ENCODE peak calls at places on chromosomes 6 and 20, in five cellular contexts. V is A549, K is endothelial cell of umbilical vein, J is uterus, T is HCT116. L is an unnamed sample.
A peak's percentile ranks its signal among the peaks of the same experiment; 100 is the strongest.

GRCh38 chr6:139940741-139941712 is 566.6 kb upstream of the CITED2 start:
- DNase-seq in J (no peak), V (no peak), T (no peak), K (peak; percentile 76), L (no peak)

GRCh38 chr6:148851683-148852556 is 105.1 kb downstream of the UST start:
- DNase-seq in K (no peak), J (no peak), V (no peak), T (no peak), L (peak; percentile 51)

GRCh38 chr6:155013457-155013876 is 18.4 kb downstream of the TIAM2 start:
- DNase-seq in J (no peak), K (peak; percentile 89), T (no peak), V (no peak), L (no peak)

GRCh38 chr6:72500669-72501068 is 121.2 kb upstream of the KCNQ5 start:
- DNase-seq in V (no peak), T (no peak), K (no peak), J (no peak), L (no peak)

GRCh38 chr20:58711266-58712051 is 18.9 kb downstream of the NPEPL1 start:
- DNase-seq in J (no peak), K (no peak), V (no peak), T (no peak), L (no peak)

GRCh38 chr6:57278570-57278969 is 38.9 kb upstream of the PRIM2 start:
- DNase-seq in V (no peak), T (no peak), K (no peak), J (no peak), L (no peak)

GRCh38 chr6:159819932-159820640 is 20.0 kb downstream of the PNLDC1 start:
- DNase-seq in T (no peak), V (no peak), J (no peak), K (no peak), L (no peak)

GRCh38 chr20:4234128-4234527 is 218.8 kb upstream of the RNF24 start:
- DNase-seq in T (no peak), V (no peak), J (peak; percentile 74), K (peak; percentile 12), L (no peak)

GRCh38 chr6:128860782-128861181 is 22.2 kb upstream of the LAMA2 start:
- DNase-seq in J (no peak), T (no peak), V (no peak), K (no peak), L (no peak)

GRCh38 chr6:148681666-148682065 is 65.2 kb upstream of the UST start:
- DNase-seq in V (no peak), K (no peak), J (no peak), T (no peak), L (no peak)

GRCh38 chr6:7846971-7847818 is 63.4 kb downstream of the TXNDC5 start:
- DNase-seq in J (no peak), T (no peak), V (no peak), K (peak; percentile 74), L (no peak)

GRCh38 chr20:58117944-58118343 is 110.5 kb downstream of the ANKRD60 start:
- DNase-seq in V (no peak), J (no peak), K (no peak), T (no peak), L (no peak)

GRCh38 chr20:13149371-13149770 is 71.7 kb upstream of the ISM1 start:
- DNase-seq in J (no peak), T (no peak), V (no peak), K (no peak), L (no peak)

GRCh38 chr6:149501768-149502167 is 17.0 kb upstream of the ZC3H12D start:
- DNase-seq in V (no peak), K (no peak), T (no peak), J (no peak), L (no peak)

GRCh38 chr6:44697333-44697732 is 309.8 kb downstream of the CDC5L start:
- DNase-seq in J (no peak), T (no peak), V (no peak), K (no peak), L (no peak)

GRCh38 chr6:147805155-147805554 is 296.7 kb downstream of the SAMD5 start:
- DNase-seq in K (peak; percentile 28), T (no peak), V (no peak), J (no peak), L (no peak)

GRCh38 chr20:63215101-63216040 is 560 bp downstream of the YTHDF1 start:
- DNase-seq in J (no peak), T (no peak), K (peak; percentile 66), V (peak; percentile 91), L (peak; percentile 67)

GRCh38 chr6:140494321-140495085 is 1120.1 kb upstream of the CITED2 start:
- DNase-seq in T (no peak), V (no peak), K (no peak), J (no peak), L (no peak)

DNA sequence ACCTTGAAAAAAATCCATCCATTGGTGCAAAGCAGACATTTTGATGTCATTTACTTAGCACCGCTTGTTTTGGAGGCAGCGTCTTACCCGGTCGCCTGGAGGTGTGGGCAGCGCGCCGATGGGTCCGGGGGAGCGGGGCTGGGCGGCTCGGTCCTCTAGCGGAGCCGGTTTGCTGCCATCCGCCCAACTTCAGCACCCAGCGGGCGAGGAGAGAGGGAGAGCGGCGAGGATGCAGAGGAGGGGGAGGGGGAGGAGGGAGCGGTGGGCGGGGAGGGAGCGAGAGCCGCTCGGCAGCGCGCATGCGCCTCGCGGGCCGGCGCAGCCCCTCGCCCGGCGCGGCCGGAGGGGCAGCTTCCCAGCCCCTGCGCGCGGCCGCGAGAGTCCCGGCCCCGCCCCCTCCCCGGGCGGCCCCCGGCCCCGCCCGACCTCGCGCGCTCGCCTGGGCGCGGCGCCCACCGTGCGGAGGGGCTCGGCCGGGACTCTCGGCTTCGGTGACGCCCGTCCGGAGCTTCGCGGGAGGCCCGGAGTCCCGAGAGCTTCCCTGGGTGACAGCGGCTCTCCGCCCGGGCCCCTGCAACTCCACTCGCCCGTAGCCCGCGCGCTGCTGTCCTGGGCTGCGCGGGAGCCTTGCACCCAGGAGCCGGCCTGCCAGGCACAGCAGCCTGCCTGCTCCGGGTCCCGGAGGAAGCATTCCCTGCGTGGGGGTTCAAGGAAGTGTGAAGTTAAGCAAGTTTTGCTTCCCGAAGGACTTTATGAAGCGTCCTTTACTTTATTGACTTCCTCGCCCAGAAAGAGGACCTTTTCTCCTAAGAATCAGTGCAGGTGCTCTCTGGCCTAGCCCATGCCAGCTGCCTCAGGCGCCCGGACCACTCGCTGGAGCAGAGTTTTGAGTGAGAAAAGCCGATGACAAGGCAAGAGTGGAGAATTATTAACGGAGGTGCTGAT is at the start of gene RGS17:
- DNase-seq in V (peak; percentile 65), J (peak; percentile 47), T (no peak), K (peak; percentile 57), L (peak; percentile 73)
- TF ChIP-seq POLR2A in V (peak; percentile 22), J (no peak), T (no peak), K (no peak), L (no peak)

GRCh38 chr20:31739550-31739863 is 417 bp downstream of the TPX2 start:
- DNase-seq in V (no peak), T (no peak), K (no peak), J (no peak), L (no peak)
- H3K27ac ChIP-seq in V (peak overlapping the region; percentile 87), T (peak overlapping the region; percentile 85), K (peak overlapping the region; percentile 79), J (peak overlapping the region; percentile 69), L (no peak overlapping the region)

GRCh38 chr20:46365483-46366215 is 40.8 kb downstream of the ELMO2 start:
- DNase-seq in J (no peak), K (no peak), V (no peak), T (no peak), L (no peak)

GRCh38 chr20:46361811-46362210 is 44.6 kb downstream of the ELMO2 start:
- DNase-seq in T (no peak), V (no peak), J (no peak), K (no peak), L (no peak)

GRCh38 chr20:46362931-46363872 is 43.2 kb downstream of the ELMO2 start:
- DNase-seq in J (no peak), V (no peak), T (no peak), K (no peak), L (no peak)

GRCh38 chr20:46364670-46365482 is 41.5 kb downstream of the ELMO2 start:
- DNase-seq in T (no peak), K (no peak), J (no peak), V (no peak), L (no peak)

DNA sequence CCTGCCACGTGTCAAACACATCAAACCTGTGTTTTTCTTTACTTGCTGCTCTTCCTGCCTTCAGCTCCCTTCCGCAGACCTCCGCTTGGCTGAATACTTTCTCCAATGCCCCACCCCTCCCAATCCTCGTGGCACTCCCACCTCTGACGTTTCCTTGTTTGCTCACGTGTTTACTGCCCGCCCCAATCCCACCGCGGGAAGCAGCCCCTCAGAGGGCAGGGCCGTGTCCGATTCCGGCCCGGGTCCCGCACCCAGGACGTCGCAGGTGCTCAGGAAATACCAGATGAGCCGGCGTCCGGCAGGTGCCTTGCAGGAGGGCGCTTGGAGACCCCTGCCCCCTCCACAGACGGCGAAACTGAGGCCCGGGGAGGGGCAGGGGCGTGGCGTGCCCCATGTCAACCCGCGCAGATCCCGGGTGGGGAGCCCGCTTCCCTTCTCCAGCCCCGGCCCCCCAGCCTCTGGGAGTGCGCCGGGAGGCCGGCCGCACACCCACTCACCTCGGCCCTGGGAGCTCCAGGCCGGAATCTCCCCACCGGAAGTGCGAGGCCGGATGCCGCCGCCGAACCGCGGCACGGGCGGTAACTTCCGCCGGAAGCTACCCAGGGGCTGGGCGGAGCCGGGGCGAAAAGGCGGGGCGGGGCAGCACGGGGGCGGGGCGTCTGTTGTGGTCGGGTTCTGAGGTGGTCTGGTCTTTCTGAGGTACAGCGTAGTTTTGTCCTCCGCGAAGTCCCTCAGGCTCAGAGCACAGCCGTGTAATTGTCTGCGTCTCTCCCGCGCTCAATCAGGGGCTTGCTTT is 42.3 kb downstream of the ELMO2 start:
- DNase-seq in K (peak; percentile 88), J (peak; percentile 84), T (peak; percentile 59), V (peak; percentile 88), L (peak; percentile 89)
- TF ChIP-seq POLR2A in K (peak; percentile 68), J (peak; percentile 45), T (no peak), V (peak; percentile 70), L (peak; percentile 13)

DNA sequence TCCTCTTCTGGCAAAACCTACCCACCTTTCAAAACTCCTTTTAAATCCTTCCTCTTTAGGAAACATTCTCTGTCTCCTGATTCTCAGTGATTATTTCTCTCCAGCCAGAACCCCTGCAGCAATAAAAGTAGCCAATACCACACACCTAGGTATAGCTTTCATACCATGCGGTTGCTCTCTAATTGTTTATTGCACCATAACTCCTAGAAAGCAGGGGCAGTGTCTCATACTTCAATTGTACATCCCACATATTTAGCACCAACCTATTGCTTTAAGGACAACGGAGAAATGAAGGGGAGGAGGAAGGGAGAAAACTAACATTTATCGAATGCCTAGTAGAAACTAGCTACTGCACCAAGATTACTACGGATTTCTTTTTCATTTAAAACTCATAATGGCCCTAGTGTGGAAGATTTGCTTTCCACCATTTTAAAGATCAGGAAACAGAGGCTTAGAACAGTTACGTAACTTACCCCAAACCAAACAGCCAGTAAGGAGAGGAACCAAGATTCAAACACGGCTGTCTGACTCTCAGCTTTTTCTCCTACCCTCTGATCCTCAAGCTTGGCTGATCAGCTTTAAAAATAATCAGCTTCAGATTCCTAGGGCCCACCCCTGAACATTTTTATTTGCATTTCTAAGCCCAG is 43.4 kb upstream of the ATXN1 start:
- DNase-seq in J (no peak), V (no peak), T (no peak), K (no peak), L (no peak)
- H3K27ac ChIP-seq in J (peak overlapping the region; percentile 58), V (peak overlapping the region; percentile 57), T (no peak overlapping the region), K (no peak overlapping the region), L (no peak overlapping the region)